ENCODE peak calls at places on chromosomes 16 and 17, in ten cellular contexts. F, U, P, G, Q, K, I, X, M and D are unnamed samples.

GRCh38 chr16:15782573-15783365 is 74.1 kb downstream of the MYH11 start:
- DNase-seq in K (no peak), X (no peak), F (no peak), G (no peak), P (no peak), Q (no peak), I (no peak), M (no peak), U (no peak), D (no peak)

GRCh38 chr17:2028234-2028614 is 1.7 kb upstream of the DPH1 start:
- DNase-seq in M (no peak), F (no peak), U (no peak), P (no peak), X (no peak), G (no peak), K (no peak), I (no peak), Q (no peak), D (no peak)

GRCh38 chr16:57485091-57485915 is 990 bp downstream of the DOK4 start:
- DNase-seq in F (no peak), X (no peak), U (no peak), I (no peak), K (no peak), M (no peak), Q (no peak), P (peak; percentile 15), G (peak; percentile 34), D (no peak)

GRCh38 chr16:48386559-48387312 is 1.5 kb upstream of the SIAH1 start:
- DNase-seq in X (peak; percentile 61), P (no peak), F (no peak), M (no peak), U (no peak), I (no peak), Q (no peak), K (no peak), G (no peak), D (no peak)

GRCh38 chr16:21598676-21599157 is 660 bp upstream of the METTL9 start:
- DNase-seq in G (peak; percentile 12), F (peak; percentile 41), U (no peak), M (peak; percentile 25), I (no peak), X (peak; percentile 9), K (no peak), P (no peak), Q (peak; percentile 35), D (no peak)

GRCh38 chr17:57319806-57320205 is 63.5 kb downstream of the MSI2 start:
- DNase-seq in M (no peak), X (no peak), I (no peak), K (no peak), Q (no peak), U (no peak), P (no peak), G (no peak), F (no peak), D (no peak)

GRCh38 chr17:57674894-57675293 is 70.2 kb downstream of the CCDC182 start:
- DNase-seq in I (no peak), P (no peak), K (no peak), F (no peak), U (no peak), X (no peak), G (no peak), Q (no peak), M (no peak), D (no peak)

GRCh38 chr16:86905302-86905701 is 327.0 kb downstream of the FOXL1 start:
- DNase-seq in U (no peak), P (no peak), K (no peak), M (no peak), I (no peak), G (no peak), F (no peak), Q (no peak), X (no peak), D (no peak)

GRCh38 chr17:73465851-73466250 is 154.1 kb upstream of the CDC42EP4 start:
- DNase-seq in Q (no peak), U (no peak), K (no peak), M (no peak), F (no peak), I (no peak), P (no peak), G (no peak), X (no peak), D (no peak)

GRCh38 chr16:17063156-17063555 is 407.6 kb downstream of the XYLT1 start:
- DNase-seq in F (no peak), K (no peak), G (no peak), M (no peak), U (no peak), Q (no peak), I (no peak), X (no peak), P (no peak), D (no peak)

GRCh38 chr17:36544049-36544319 is 735 bp upstream of the GGNBP2 start:
- DNase-seq in P (peak; percentile 64), F (peak; percentile 72), G (peak; percentile 42), K (no peak), I (peak; percentile 72), U (no peak), Q (peak; percentile 40), X (no peak), M (no peak), D (peak; percentile 65)

GRCh38 chr17:2179615-2180295 is 123.8 kb downstream of the SMG6 start:
- DNase-seq in M (peak; percentile 60), U (no peak), I (no peak), P (peak; percentile 97), K (peak; percentile 91), F (no peak), X (peak; percentile 98), G (peak; percentile 83), Q (peak; percentile 33), D (peak; percentile 98)

GRCh38 chr16:53991181-53992056 is 287.5 kb downstream of the FTO start:
- DNase-seq in U (no peak), F (no peak), X (no peak), I (no peak), M (no peak), P (no peak), G (peak; percentile 45), Q (no peak), K (no peak), D (peak; percentile 39)

GRCh38 chr17:66322764-66323163 is 20.4 kb downstream of the PRKCA start:
- DNase-seq in F (no peak), G (no peak), U (no peak), Q (no peak), I (no peak), X (no peak), M (no peak), P (peak; percentile 33), K (no peak), D (no peak)

DNA sequence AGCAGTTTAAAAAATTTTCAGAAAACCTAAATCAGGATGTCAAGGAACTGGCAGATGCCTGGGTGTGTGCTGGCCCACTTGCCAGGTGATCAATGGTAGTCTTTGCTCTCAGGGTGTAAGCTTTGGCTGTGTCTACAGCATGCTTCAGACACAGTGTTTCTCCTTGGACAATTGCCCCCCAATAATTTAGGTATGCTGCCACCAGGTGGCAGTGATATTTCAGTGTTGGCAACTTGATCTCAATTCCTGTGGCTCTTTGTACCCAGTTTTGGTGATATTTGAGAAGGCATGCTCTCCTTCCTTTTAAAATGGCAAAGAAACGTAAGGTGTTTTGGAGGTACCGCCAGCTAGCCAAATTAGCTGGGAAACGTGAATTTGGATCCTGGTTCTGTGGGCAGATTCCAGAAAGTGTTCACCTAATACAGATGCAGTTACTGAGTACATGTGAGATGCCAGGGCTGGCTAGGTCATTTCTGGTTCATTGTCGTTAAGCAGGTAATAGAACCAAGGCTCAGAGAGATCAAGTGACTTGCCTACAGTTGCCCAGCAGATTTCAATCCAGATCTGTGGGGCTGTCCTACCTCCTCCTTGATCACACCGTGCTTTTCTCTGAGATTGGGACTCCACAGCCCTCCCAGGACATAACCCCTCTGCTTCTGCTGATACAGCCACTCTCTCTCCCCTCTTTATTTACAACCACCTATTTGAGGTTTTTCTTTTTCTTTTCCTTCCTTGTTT is 155.6 kb upstream of the PLCG2 start:
- DNase-seq in M (no peak), U (peak; percentile 47), P (peak; percentile 54), F (peak; percentile 72), Q (peak; percentile 54), G (peak; percentile 60), X (peak; percentile 72), I (peak; percentile 65), K (no peak), D (peak; percentile 68)
- TF ChIP-seq CTCF in M (peak; percentile 61), U (peak; percentile 59), P (peak; percentile 64), F (peak; percentile 90), Q (peak; percentile 77), G (no peak), X (peak; percentile 67), I (peak; percentile 74), K (peak; percentile 71), D (peak; percentile 59)

GRCh38 chr17:64024781-64025731 is 4.6 kb upstream of the ICAM2 start:
- DNase-seq in K (no peak), X (no peak), M (no peak), G (peak; percentile 47), F (no peak), P (no peak), I (no peak), Q (no peak), U (peak; percentile 26), D (peak; percentile 13)
- H3K4me3 ChIP-seq in K (no peak overlapping the region), X (no peak overlapping the region), M (peak overlapping the region; percentile 14), G (no peak overlapping the region), F (no peak overlapping the region), P (no peak overlapping the region), I (no peak overlapping the region), Q (no peak overlapping the region), U (no peak overlapping the region), D (no peak overlapping the region)

GRCh38 chr16:19980866-19981265 is 92.8 kb downstream of the GPR139 start:
- DNase-seq in X (no peak), U (no peak), Q (no peak), P (no peak), M (no peak), G (peak; percentile 15), I (peak; percentile 39), F (no peak), K (no peak), D (peak; percentile 10)
- TF ChIP-seq CTCF in X (no peak), U (no peak), Q (peak; percentile 45), P (peak; percentile 27), M (peak; percentile 21), G (peak; percentile 42), I (peak; percentile 37), F (peak; percentile 64), K (no peak), D (peak; percentile 42)

GRCh38 chr16:77282345-77282744 is 83.1 kb downstream of the SYCE1L start:
- DNase-seq in M (no peak), F (no peak), I (no peak), U (no peak), P (no peak), G (no peak), K (no peak), X (no peak), Q (no peak), D (no peak)

GRCh38 chr16:77277141-77277540 is 77.9 kb downstream of the SYCE1L start:
- DNase-seq in U (no peak), K (no peak), I (no peak), G (no peak), F (no peak), X (no peak), M (no peak), Q (no peak), P (no peak), D (no peak)

GRCh38 chr16:77273815-77274214 is 74.6 kb downstream of the SYCE1L start:
- DNase-seq in F (no peak), X (no peak), P (peak; percentile 56), M (no peak), I (no peak), Q (no peak), U (no peak), G (no peak), K (peak; percentile 16), D (no peak)

GRCh38 chr16:77276686-77277085 is 77.5 kb downstream of the SYCE1L start:
- DNase-seq in Q (no peak), G (no peak), X (no peak), K (no peak), P (no peak), M (no peak), U (no peak), F (no peak), I (no peak), D (no peak)

GRCh38 chr16:77277571-77277970 is 78.4 kb downstream of the SYCE1L start:
- DNase-seq in Q (no peak), K (no peak), F (no peak), I (no peak), X (no peak), M (no peak), U (no peak), P (no peak), G (no peak), D (no peak)
- H3K4me3 ChIP-seq in Q (no peak overlapping the region), K (no peak overlapping the region), F (no peak overlapping the region), I (no peak overlapping the region), X (no peak overlapping the region), M (no peak overlapping the region), U (no peak overlapping the region), P (no peak overlapping the region), G (no peak overlapping the region), D (no peak overlapping the region)